ENCODE peak calls at places on chromosomes 2 and 18, in nine cellular contexts. X, T, N, P, H, F, Y, E and D are unnamed samples.

GRCh38 chr2:32806857-32807256 is 139.9 kb upstream of the LTBP1 start:
- DNase-seq in E (no peak), X (no peak), N (no peak), T (no peak), Y (no peak), H (no peak), P (no peak), F (no peak), D (no peak)

GRCh38 chr2:207394812-207395534 is 134.8 kb upstream of the CREB1 start:
- DNase-seq in N (peak; percentile 52), X (no peak), T (no peak), Y (no peak), H (peak; percentile 100), P (no peak), E (peak; percentile 99), F (no peak), D (no peak)

GRCh38 chr2:63544017-63544627 is 44.2 kb downstream of the WDPCP start:
- DNase-seq in X (no peak), N (peak; percentile 5), E (peak; percentile 5), Y (peak; percentile 15), P (peak; percentile 10), T (peak; percentile 27), F (no peak), H (peak; percentile 17), D (peak; percentile 40)

GRCh38 chr18:13112982-13113381 is 105.6 kb upstream of the LDLRAD4 start:
- DNase-seq in X (no peak), E (no peak), T (peak; percentile 84), N (peak; percentile 66), H (peak; percentile 21), F (no peak), Y (peak; percentile 92), P (peak; percentile 91), D (no peak)

GRCh38 chr2:153478289-153479261 is at the start of gene RPRM:
- DNase-seq in T (peak; percentile 83), F (peak; percentile 47), X (peak; percentile 35), N (peak; percentile 89), H (no peak), E (peak; percentile 50), Y (peak; percentile 67), P (peak; percentile 95), D (no peak)

GRCh38 chr2:44974064-44974715 is 32.7 kb downstream of the SIX3 start:
- DNase-seq in P (peak; percentile 93), X (no peak), Y (peak; percentile 47), E (peak; percentile 73), F (no peak), H (peak; percentile 51), T (peak; percentile 63), N (no peak), D (peak; percentile 37)

GRCh38 chr2:237581751-237582746 is 8.5 kb downstream of the RAB17 start:
- DNase-seq in N (peak; percentile 82), P (peak; percentile 65), T (peak; percentile 80), H (peak; percentile 54), F (peak; percentile 57), X (no peak), Y (peak; percentile 55), E (peak; percentile 58), D (peak; percentile 68)

GRCh38 chr18:43571078-43571689 is 293.9 kb upstream of the SYT4 start:
- DNase-seq in X (no peak), F (peak; percentile 26), H (peak; percentile 42), N (peak; percentile 49), E (peak; percentile 43), P (peak; percentile 65), Y (peak; percentile 76), T (no peak), D (peak; percentile 71)

GRCh38 chr2:156019341-156019740 is 313.2 kb downstream of the NR4A2 start:
- DNase-seq in X (no peak), E (no peak), Y (no peak), P (no peak), T (no peak), N (no peak), F (no peak), H (no peak), D (no peak)